ENCODE peak calls at places on chromosomes 16 and 17, in eight cellular contexts. F is hepatocyte; Y is COR-L47; A is NCI-H524; Z is dorsolateral prefrontal cortex; T is heart left ventricle; K is stimulated activated CD4-positive, alpha-beta T cell treated with anti-CD3 and anti-CD28 coated beads, Interleukin-15, amount 100 ng/mL, for 1 hour; V is activated naive CD8-positive, alpha-beta T cell treated with anti-CD3 and anti-CD28 coated beads, Interleukin-2, amount 50 U/mL, for 16 hours. S is an unnamed sample.

GRCh38 chr16:50298075-50298460 is 31.7 kb downstream of the ADCY7 start:
- DNase-seq in A (no peak), T (peak), V (no peak), Z (peak), Y (no peak), F (no peak), K (no peak), S (no peak)

GRCh38 chr16:2956566-2956956 is 7.5 kb upstream of the KREMEN2 start:
- DNase-seq in A (no peak), V (no peak), Z (no peak), K (no peak), Y (no peak), T (no peak), F (no peak), S (no peak)

GRCh38 chr16:3642397-3643094 is 11.9 kb upstream of the DNASE1 start:
- DNase-seq in T (no peak), K (no peak), Y (no peak), Z (no peak), A (no peak), F (peak), V (no peak), S (no peak)

GRCh38 chr16:49499018-49499785 is 125.6 kb downstream of the C16orf78 start:
- DNase-seq in K (no peak), Z (peak), V (no peak), Y (no peak), A (peak), T (no peak), F (no peak), S (no peak)

GRCh38 chr16:8795096-8795495 is 2.3 kb downstream of the TMEM186 start:
- DNase-seq in T (no peak), Y (no peak), A (no peak), Z (no peak), V (no peak), K (no peak), F (no peak), S (no peak)

GRCh38 chr17:27340990-27341595 is 47.2 kb downstream of the WSB1 start:
- DNase-seq in V (no peak), Y (no peak), F (no peak), T (no peak), Z (no peak), A (peak), K (no peak), S (no peak)

GRCh38 chr17:56112086-56112485 is 41.2 kb upstream of the ANKFN1 start:
- DNase-seq in Y (no peak), V (no peak), K (no peak), A (no peak), F (peak), T (no peak), Z (no peak), S (no peak)

GRCh38 chr17:40268141-40268712 is 19.5 kb upstream of the CDC6 start:
- DNase-seq in F (no peak), T (no peak), Z (no peak), Y (no peak), K (no peak), A (no peak), V (no peak), S (no peak)

GRCh38 chr17:61410555-61411089 is 11.0 kb downstream of the TBX2 start:
- DNase-seq in Z (peak), Y (no peak), V (peak), T (peak), A (peak), F (peak), K (peak), S (peak)

GRCh38 chr17:69607162-69607834 is 192.8 kb downstream of the MAP2K6 start:
- DNase-seq in Z (peak), V (no peak), T (peak), A (peak), K (no peak), Y (peak), F (peak), S (peak)

GRCh38 chr17:13544292-13544691 is 57.4 kb downstream of the HS3ST3A1 start:
- DNase-seq in V (no peak), T (peak), F (peak), A (no peak), Z (peak), Y (no peak), K (no peak), S (no peak)

GRCh38 chr16:83802135-83802534 is 5.6 kb upstream of the HSBP1 start:
- DNase-seq in T (no peak), K (no peak), F (peak), A (no peak), V (no peak), Y (no peak), Z (no peak), S (no peak)

GRCh38 chr16:57795431-57795878 is 6.8 kb downstream of the KIFC3 start:
- DNase-seq in T (no peak), A (peak), V (no peak), F (peak), Z (peak), K (no peak), Y (peak), S (peak)

GRCh38 chr16:51056331-51056730 is 94.7 kb downstream of the SALL1 start:
- DNase-seq in A (no peak), F (no peak), V (no peak), T (no peak), Y (no peak), K (no peak), Z (no peak), S (no peak)

GRCh38 chr17:58666858-58667267 is 25.0 kb downstream of the TEX14 start:
- DNase-seq in K (peak), T (peak), Z (peak), A (no peak), F (no peak), Y (peak), V (no peak), S (peak)

GRCh38 chr16:48720266-48720665 is 110.3 kb upstream of the N4BP1 start:
- DNase-seq in A (no peak), Y (no peak), T (no peak), V (no peak), Z (no peak), K (no peak), F (peak), S (no peak)

GRCh38 chr16:84565669-84566495 is 52.0 kb downstream of the COTL1 start:
- DNase-seq in A (no peak), Y (no peak), F (no peak), T (peak), Z (no peak), K (no peak), V (no peak), S (peak)

GRCh38 chr17:69050999-69051775 is 9.5 kb downstream of the ABCA9 start:
- DNase-seq in F (no peak), T (no peak), K (no peak), V (no peak), Y (no peak), Z (no peak), A (no peak), S (no peak)

GRCh38 chr17:59853168-59853918 is 39.4 kb downstream of the TUBD1 start:
- DNase-seq in T (no peak), A (no peak), Z (no peak), K (no peak), V (no peak), Y (peak), F (peak), S (peak)

GRCh38 chr16:67301080-67301757 is 21.9 kb downstream of the PLEKHG4 start:
- DNase-seq in T (peak), Z (no peak), Y (no peak), V (no peak), A (no peak), F (no peak), K (no peak), S (no peak)

GRCh38 chr17:77822302-77823030 is 136.0 kb upstream of the TNRC6C start:
- DNase-seq in Z (no peak), Y (no peak), T (peak), F (no peak), A (no peak), K (no peak), V (no peak), S (no peak)

GRCh38 chr16:84847554-84848415 is 28.0 kb downstream of the CRISPLD2 start:
- DNase-seq in F (no peak), V (no peak), Y (no peak), Z (no peak), T (no peak), K (no peak), A (no peak), S (no peak)

GRCh38 chr17:45367216-45367615 is 50.4 kb upstream of the MAP3K14 start:
- DNase-seq in F (no peak), A (no peak), Y (no peak), Z (no peak), K (no peak), T (no peak), V (no peak), S (no peak)

GRCh38 chr16:11562941-11563340 is 23.8 kb downstream of the LITAF start:
- DNase-seq in K (no peak), A (no peak), V (no peak), F (no peak), Y (no peak), Z (no peak), T (no peak), S (no peak)

GRCh38 chr16:88924834-88925539 is 52.0 kb downstream of the CBFA2T3 start:
- DNase-seq in K (no peak), F (peak), Y (peak), T (peak), Z (peak), A (peak), V (no peak), S (peak)

GRCh38 chr16:83473926-83474660 is 333.7 kb upstream of the HSBP1 start:
- DNase-seq in T (no peak), Y (no peak), V (no peak), K (no peak), A (no peak), F (no peak), Z (no peak), S (no peak)

GRCh38 chr17:57366558-57367351 is 110.4 kb downstream of the MSI2 start:
- DNase-seq in K (no peak), T (peak), Z (no peak), V (no peak), A (no peak), Y (no peak), F (peak), S (no peak)

GRCh38 chr17:66604381-66604780 is 230.5 kb upstream of the CACNG5 start:
- DNase-seq in A (no peak), K (no peak), F (no peak), Z (no peak), V (no peak), T (no peak), Y (no peak), S (no peak)

GRCh38 chr17:47188266-47188665 is 829 bp downstream of the CDC27 start:
- DNase-seq in V (no peak), K (no peak), Z (no peak), A (peak), F (no peak), Y (peak), T (no peak), S (no peak)

GRCh38 chr16:3912897-3913296 is 32.4 kb upstream of the CREBBP start:
- DNase-seq in Z (no peak), T (no peak), A (no peak), K (no peak), Y (no peak), F (no peak), V (no peak), S (no peak)

GRCh38 chr17:354651-355556 is 2.3 kb upstream of the RPH3AL start:
- DNase-seq in V (no peak), K (no peak), F (no peak), T (no peak), A (no peak), Z (no peak), Y (no peak), S (no peak)

GRCh38 chr16:30028438-30029093 is 2.5 kb downstream of the TLCD3B start:
- DNase-seq in Z (no peak), V (no peak), F (peak), Y (no peak), K (no peak), T (no peak), A (no peak), S (no peak)

GRCh38 chr16:65200857-65201256 is 79.0 kb upstream of the CDH11 start:
- DNase-seq in V (no peak), K (no peak), T (no peak), A (no peak), Z (no peak), Y (no peak), F (no peak), S (no peak)

GRCh38 chr17:80842456-80843053 is 149.1 kb upstream of the CHMP6 start:
- DNase-seq in T (no peak), Z (no peak), Y (no peak), K (no peak), F (no peak), A (no peak), V (no peak), S (no peak)

GRCh38 chr16:11345040-11345862 is at the start of gene RMI2:
- DNase-seq in A (peak), Y (peak), Z (peak), V (peak), T (peak), K (peak), F (peak), S (peak)

GRCh38 chr16:22284637-22285515 is 12.3 kb upstream of the POLR3E start:
- DNase-seq in Z (no peak), K (no peak), T (no peak), A (no peak), F (no peak), Y (no peak), V (no peak), S (no peak)

GRCh38 chr17:75250009-75250471 is 11.4 kb downstream of the GGA3 start:
- DNase-seq in Y (no peak), V (peak), T (no peak), Z (no peak), A (no peak), K (peak), F (no peak), S (no peak)

GRCh38 chr17:75795820-75796607 is 11.4 kb downstream of the UNK start:
- DNase-seq in Y (no peak), F (no peak), T (no peak), Z (no peak), K (no peak), V (no peak), A (no peak), S (no peak)

GRCh38 chr17:82103588-82104451 is 5.8 kb upstream of the FASN start:
- DNase-seq in Y (no peak), F (peak), A (no peak), K (no peak), T (no peak), Z (no peak), V (no peak), S (no peak)

S was measured in NCI-H1417.